ENCODE peak calls at places on chromosomes 3 and 15, in eight cellular contexts. R is CD8-positive, alpha-beta memory T cell; J is fibroblast of lung; U is neural progenitor cell; L is psoas muscle; S is body of pancreas; E is hepatocyte; I is CD8-positive, alpha-beta T cell. W is an unnamed sample.

GRCh38 chr15:31088672-31089360 is 12.7 kb downstream of the TRPM1 start:
- DNase-seq in R (no peak), S (no peak), I (no peak), U (no peak), E (no peak), L (no peak), J (no peak), W (no peak)

GRCh38 chr3:65664927-65665326 is 373.8 kb downstream of the MAGI1 start:
- DNase-seq in U (no peak), I (no peak), R (no peak), E (no peak), J (no peak), L (no peak), S (no peak), W (no peak)

GRCh38 chr15:25176991-25177954 is 222.5 kb downstream of the SNRPN start:
- DNase-seq in E (peak; percentile 2), R (no peak), J (no peak), L (peak; percentile 6), I (no peak), U (no peak), S (peak; percentile 0), W (peak; percentile 1)

GRCh38 chr3:79473993-79474392 is 293.8 kb downstream of the ROBO1 start:
- DNase-seq in J (no peak), I (no peak), L (no peak), S (no peak), R (no peak), U (no peak), E (no peak), W (no peak)

GRCh38 chr3:72924055-72924454 is 36.2 kb downstream of the GXYLT2 start:
- DNase-seq in I (no peak), J (no peak), S (no peak), U (peak; percentile 6), E (no peak), R (no peak), L (no peak), W (no peak)

GRCh38 chr3:172355836-172356235 is 92.4 kb downstream of the GHSR start:
- DNase-seq in J (peak; percentile 94), R (no peak), E (peak; percentile 47), S (no peak), I (no peak), L (no peak), U (no peak), W (no peak)

GRCh38 chr15:80604583-80605506 is 90.3 kb upstream of the ABHD17C start:
- DNase-seq in J (no peak), R (no peak), S (no peak), U (no peak), E (no peak), L (no peak), I (no peak), W (no peak)

GRCh38 chr3:177835917-177836316 is 638.6 kb upstream of the TBL1XR1 start:
- DNase-seq in L (no peak), E (no peak), S (no peak), U (no peak), J (peak; percentile 96), R (no peak), I (no peak), W (no peak)

GRCh38 chr3:188578579-188579363 is 424.8 kb downstream of the LPP start:
- DNase-seq in E (no peak), R (no peak), L (peak; percentile 50), U (no peak), J (peak; percentile 95), S (no peak), I (no peak), W (no peak)

GRCh38 chr3:115667175-115668065 is 44.1 kb downstream of the GAP43 start:
- DNase-seq in S (no peak), R (no peak), J (peak; percentile 40), U (peak; percentile 25), L (no peak), E (no peak), I (no peak), W (no peak)

GRCh38 chr15:73334086-73334485 is 34.7 kb downstream of the HCN4 start:
- DNase-seq in E (no peak), U (no peak), R (no peak), L (no peak), I (no peak), J (no peak), S (no peak), W (no peak)

GRCh38 chr15:57288926-57289650 is 87.2 kb upstream of the CGNL1 start:
- DNase-seq in J (peak; percentile 18), L (no peak), R (no peak), I (no peak), U (no peak), S (no peak), E (no peak), W (no peak)

GRCh38 chr3:34016925-34017592 is 218.6 kb downstream of the PDCD6IP start:
- DNase-seq in L (no peak), U (no peak), S (no peak), E (no peak), I (peak; percentile 5), R (no peak), J (no peak), W (no peak)
- H3K27me3 ChIP-seq in L (no peaks in the 10 kb centered on the region), U (no peaks in the 10 kb centered on the region), S (no peaks in the 10 kb centered on the region), E (no peaks in the 10 kb centered on the region), I (no peaks in the 10 kb centered on the region), R (no peaks in the 10 kb centered on the region), J (no peaks in the 10 kb centered on the region), W (no peaks in the 10 kb centered on the region)

DNA sequence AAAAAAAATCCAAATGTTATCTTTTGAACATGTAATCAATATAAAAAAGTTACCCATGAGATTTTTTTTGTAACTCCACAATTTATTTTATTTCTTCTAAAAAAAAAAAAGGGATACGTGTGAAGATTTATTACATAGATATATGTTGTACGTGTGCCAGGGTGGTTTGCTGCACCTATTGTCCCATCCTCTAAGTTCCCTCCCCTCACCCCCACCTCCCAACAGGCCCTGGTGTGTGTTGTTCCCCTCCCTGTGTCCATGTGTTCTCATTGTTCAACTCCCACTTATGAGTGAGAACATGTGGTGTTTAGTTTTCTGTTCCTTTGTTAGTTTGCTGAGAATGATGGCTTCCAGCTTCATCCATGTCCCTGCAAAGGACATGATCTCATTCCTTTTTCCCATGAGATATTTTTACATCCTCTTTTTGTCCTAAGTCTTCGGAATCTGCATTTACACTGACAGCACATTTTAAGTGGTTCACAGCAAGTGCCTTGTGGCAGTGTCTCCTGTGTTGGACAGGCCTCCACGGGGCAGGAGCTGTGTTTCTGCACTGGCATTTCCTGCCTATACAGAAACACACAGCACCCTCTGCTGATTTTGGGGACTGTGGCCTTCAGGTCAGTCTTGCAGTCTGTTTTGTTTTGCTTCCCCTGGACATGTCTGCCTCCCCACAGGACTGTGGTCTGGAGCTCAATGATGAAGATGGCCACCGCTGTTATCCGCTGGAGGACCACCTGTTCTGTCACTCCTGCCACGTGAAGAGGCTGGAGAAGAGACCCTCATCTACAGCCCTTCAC is 12.8 kb upstream of the SACM1L start:
- DNase-seq in E (no peak), U (no peak), L (no peak), J (no peak), S (no peak), R (no peak), I (no peak), W (no peak)
- H3K27ac ChIP-seq in E (peak overlapping the region; percentile 89), U (no peak overlapping the region), L (peak overlapping the region; percentile 82), J (no peak overlapping the region), S (peak overlapping the region; percentile 28), R (no peak overlapping the region), I (peak overlapping the region; percentile 53), W (no peak overlapping the region)

DNA sequence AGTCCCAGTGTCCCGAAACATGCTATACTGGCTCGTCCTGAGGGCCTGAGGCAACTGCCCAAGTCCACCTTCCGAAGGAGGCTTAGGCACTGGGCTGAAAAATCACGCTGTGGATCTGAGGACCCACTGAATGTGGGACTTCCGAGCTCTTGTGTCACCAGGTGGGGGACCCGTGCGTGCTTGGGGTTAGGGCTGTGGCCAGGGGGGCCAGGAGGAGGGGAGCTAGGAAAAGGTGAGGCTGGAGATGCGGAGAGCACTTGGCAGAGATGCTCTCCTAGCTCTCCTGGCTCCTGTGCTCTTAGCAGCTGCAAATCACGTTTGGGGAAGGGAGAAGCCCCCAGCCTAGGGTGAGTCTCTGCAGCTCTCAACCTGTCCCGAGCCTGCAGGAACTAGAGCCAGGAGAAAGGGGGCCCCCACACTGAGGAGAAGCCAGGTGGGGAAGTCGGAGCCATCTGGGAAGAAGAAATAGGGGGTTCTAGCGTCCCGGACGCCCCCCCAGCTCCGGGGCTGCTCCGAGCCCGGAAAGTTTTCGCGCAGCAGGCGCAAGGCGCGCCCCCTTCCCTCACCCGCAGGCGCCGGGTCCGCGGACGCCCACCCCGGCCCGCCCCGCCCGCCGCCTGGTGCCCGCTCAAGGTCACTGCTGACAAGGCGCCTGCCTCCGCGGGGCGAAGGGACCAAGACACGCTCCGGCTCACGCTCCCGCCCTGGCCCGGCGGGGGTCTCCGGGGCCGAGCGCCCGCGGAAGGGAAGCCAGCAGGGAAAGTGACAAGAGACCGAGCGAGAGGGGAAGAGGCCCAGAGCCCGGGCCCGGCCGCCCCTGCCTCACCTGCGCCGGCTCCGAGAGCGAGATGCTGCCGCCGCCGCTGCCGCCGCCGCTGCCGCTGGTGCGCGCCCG is 108.7 kb upstream of the SLC6A11 start:
- DNase-seq in R (no peak), J (no peak), I (no peak), L (no peak), S (no peak), E (no peak), U (peak; percentile 58), W (no peak)
- H3K27me3 ChIP-seq in R (peaks cover 25% of the 10 kb centered on the region), J (peaks cover 15% of the 10 kb centered on the region), I (peaks cover 18% of the 10 kb centered on the region), L (no peaks in the 10 kb centered on the region), S (no peaks in the 10 kb centered on the region), E (peaks cover 94% of the 10 kb centered on the region), U (peaks cover 87% of the 10 kb centered on the region), W (peaks cover 22% of the 10 kb centered on the region)

DNA sequence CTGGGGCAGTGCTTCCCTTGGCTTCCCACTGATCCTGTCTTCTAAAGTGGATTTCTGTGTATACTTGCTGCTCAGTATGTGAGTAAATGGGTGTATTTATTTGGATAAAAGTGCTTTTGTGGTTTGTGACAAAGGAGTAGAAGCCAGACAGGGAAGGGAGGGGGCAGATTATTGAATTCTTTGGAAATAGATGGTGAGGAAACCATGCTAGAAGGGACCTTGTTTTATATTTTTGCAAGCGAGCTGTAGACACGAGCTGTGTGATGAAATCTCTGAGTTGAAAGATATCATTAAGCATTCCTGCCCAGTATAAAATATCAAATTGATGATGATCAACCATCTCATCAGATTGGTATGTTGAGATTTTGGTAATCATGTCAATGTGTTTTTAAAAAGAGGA is 68.9 kb downstream of the DUT start:
- DNase-seq in U (no peak), L (no peak), E (no peak), R (no peak), S (no peak), I (no peak), J (peak; percentile 60), W (no peak)
- H3K27ac ChIP-seq in U (no peak overlapping the region), L (no peak overlapping the region), E (no peak overlapping the region), R (no peak overlapping the region), S (no peak overlapping the region), I (no peak overlapping the region), J (peak overlapping the region; percentile 4), W (no peak overlapping the region)

GRCh38 chr15:89349212-89349558 is 14.6 kb upstream of the POLG start:
- DNase-seq in E (no peak), S (no peak), J (no peak), I (no peak), L (no peak), U (no peak), R (no peak), W (no peak)

GRCh38 chr15:89358435-89358754 is 23.8 kb upstream of the POLG start:
- DNase-seq in E (no peak), S (no peak), L (no peak), I (no peak), J (no peak), U (no peak), R (no peak), W (no peak)

GRCh38 chr15:89356634-89357298 is 22.1 kb upstream of the POLG start:
- DNase-seq in I (no peak), L (no peak), E (no peak), R (no peak), U (peak; percentile 57), S (peak; percentile 58), J (no peak), W (peak; percentile 48)

GRCh38 chr15:89353991-89354390 is 19.4 kb upstream of the POLG start:
- DNase-seq in J (no peak), E (no peak), I (no peak), R (no peak), U (no peak), S (no peak), L (no peak), W (no peak)

GRCh38 chr15:89352476-89352875 is 17.9 kb upstream of the POLG start:
- DNase-seq in S (no peak), E (no peak), J (no peak), I (no peak), L (no peak), U (no peak), R (no peak), W (no peak)
- H3K27me3 ChIP-seq in S (no peaks in the 10 kb centered on the region), E (peaks cover 55% of the 10 kb centered on the region), J (peaks cover 38% of the 10 kb centered on the region), I (peaks cover 3% of the 10 kb centered on the region), L (no peaks in the 10 kb centered on the region), U (peaks cover 67% of the 10 kb centered on the region), R (peaks cover 10% of the 10 kb centered on the region), W (no peaks in the 10 kb centered on the region)